ENCODE peak calls at places on chromosome 17, in five cellular contexts. One of them, this sample, is unnamed.

GRCh38 chr17:80604007-80604728 is 59.5 kb downstream of the RPTOR start:
- DNase-seq in ELF-1: no peak
- DNase-seq in activated T-helper 1 cell treated with anti-CD3 and anti-CD28 coated beads, Interleukin-2, amount 50 U/mL, for 16 hours: no peak
- DNase-seq in MCF 10A: no peak
- DNase-seq in fibroblast of pulmonary artery: no peak
- DNase-seq in this sample: no peak

GRCh38 chr17:16398270-16399267 is 16.8 kb upstream of the TRPV2 start:
- DNase-seq in ELF-1: peak; percentile 76
- DNase-seq in activated T-helper 1 cell treated with anti-CD3 and anti-CD28 coated beads, Interleukin-2, amount 50 U/mL, for 16 hours: no peak
- DNase-seq in MCF 10A: peak; percentile 57
- DNase-seq in fibroblast of pulmonary artery: no peak
- DNase-seq in this sample: no peak

GRCh38 chr17:28599311-28600184 is 723 bp upstream of the SPAG5 start:
- DNase-seq in ELF-1: peak; percentile 52
- DNase-seq in activated T-helper 1 cell treated with anti-CD3 and anti-CD28 coated beads, Interleukin-2, amount 50 U/mL, for 16 hours: peak; percentile 13
- DNase-seq in MCF 10A: peak; percentile 78
- DNase-seq in fibroblast of pulmonary artery: peak; percentile 90
- DNase-seq in this sample: peak; percentile 26

GRCh38 chr17:50961282-50962220 is 95.4 kb upstream of the TOB1 start:
- DNase-seq in ELF-1: no peak
- DNase-seq in activated T-helper 1 cell treated with anti-CD3 and anti-CD28 coated beads, Interleukin-2, amount 50 U/mL, for 16 hours: no peak
- DNase-seq in MCF 10A: no peak
- DNase-seq in fibroblast of pulmonary artery: no peak
- DNase-seq in this sample: no peak

GRCh38 chr17:63250830-63251229 is 195.3 kb downstream of the CYB561 start:
- DNase-seq in ELF-1: no peak
- DNase-seq in activated T-helper 1 cell treated with anti-CD3 and anti-CD28 coated beads, Interleukin-2, amount 50 U/mL, for 16 hours: no peak
- DNase-seq in MCF 10A: no peak
- DNase-seq in fibroblast of pulmonary artery: peak; percentile 55
- DNase-seq in this sample: no peak

GRCh38 chr17:17130077-17130844 is 75.9 kb downstream of the PLD6 start:
- DNase-seq in ELF-1: no peak
- DNase-seq in activated T-helper 1 cell treated with anti-CD3 and anti-CD28 coated beads, Interleukin-2, amount 50 U/mL, for 16 hours: no peak
- DNase-seq in MCF 10A: no peak
- DNase-seq in fibroblast of pulmonary artery: no peak
- DNase-seq in this sample: no peak

GRCh38 chr17:77036841-77037381 is 103.9 kb upstream of the SEC14L1 start:
- DNase-seq in ELF-1: peak; percentile 25
- DNase-seq in activated T-helper 1 cell treated with anti-CD3 and anti-CD28 coated beads, Interleukin-2, amount 50 U/mL, for 16 hours: no peak
- DNase-seq in MCF 10A: no peak
- DNase-seq in fibroblast of pulmonary artery: peak; percentile 17
- DNase-seq in this sample: no peak

GRCh38 chr17:13776027-13776551 is 174.4 kb upstream of the HS3ST3A1 start:
- DNase-seq in ELF-1: no peak
- DNase-seq in activated T-helper 1 cell treated with anti-CD3 and anti-CD28 coated beads, Interleukin-2, amount 50 U/mL, for 16 hours: no peak
- DNase-seq in MCF 10A: peak; percentile 78
- DNase-seq in fibroblast of pulmonary artery: no peak
- DNase-seq in this sample: no peak

This sample was measured in smooth muscle cell of the brain vasculature.